ENCODE peak calls at places on chromosomes 2 and 18, in four cellular contexts. T is adrenal gland, F is fibroblast of mammary gland, H is OCI-LY7. R is an unnamed sample.

GRCh38 chr18:22267697-22268096 is 98.3 kb downstream of the GATA6 start:
- DNase-seq in H (no peak), F (peak; percentile 38), T (peak; percentile 76), R (no peak)

GRCh38 chr2:83051538-83052192 is 1407.4 kb downstream of the SUCLG1 start:
- DNase-seq in F (no peak), T (peak; percentile 68), H (no peak), R (no peak)

GRCh38 chr2:8455236-8456148 is 226.4 kb upstream of the ID2 start:
- DNase-seq in F (no peak), T (no peak), H (no peak), R (no peak)

GRCh38 chr2:84231474-84231873 is 227.6 kb downstream of the SUCLG1 start:
- DNase-seq in F (no peak), H (no peak), T (no peak), R (no peak)

GRCh38 chr2:162795312-162795711 is 43.3 kb downstream of the KCNH7 start:
- DNase-seq in T (peak; percentile 16), F (no peak), H (no peak), R (no peak)

GRCh38 chr2:183124222-183124956 is at the start of gene NUP35:
- DNase-seq in F (peak; percentile 89), T (peak; percentile 91), H (peak; percentile 95), R (peak; percentile 71)

GRCh38 chr18:56003651-56004050 is 415.7 kb upstream of the TCF4 start:
- DNase-seq in F (no peak), H (no peak), T (no peak), R (no peak)

GRCh38 chr2:120972286-120972685 is 236.6 kb downstream of the GLI2 start:
- DNase-seq in F (no peak), H (no peak), T (no peak), R (no peak)

GRCh38 chr2:174442546-174443510 is 44.0 kb downstream of the GPR155 start:
- DNase-seq in F (peak; percentile 74), T (peak; percentile 31), H (peak; percentile 6), R (no peak)

GRCh38 chr2:86335865-86336321 is 1.5 kb downstream of the REEP1 start:
- DNase-seq in T (no peak), F (no peak), H (no peak), R (no peak)

GRCh38 chr2:120599656-120600055 is 136.0 kb upstream of the GLI2 start:
- DNase-seq in T (no peak), H (no peak), F (no peak), R (no peak)

GRCh38 chr2:238863231-238863630 is 15.3 kb downstream of the TWIST2 start:
- DNase-seq in H (no peak), T (no peak), F (no peak), R (no peak)

GRCh38 chr2:174846941-174847938 is 83.0 kb upstream of the CHRNA1 start:
- DNase-seq in F (peak; percentile 96), H (no peak), T (peak; percentile 30), R (no peak)

GRCh38 chr2:24409700-24410556 is 49.6 kb upstream of the ITSN2 start:
- DNase-seq in H (peak; percentile 76), F (peak; percentile 73), T (peak; percentile 57), R (peak; percentile 78)

GRCh38 chr2:173555833-173556232 is 201.2 kb downstream of the CDCA7 start:
- DNase-seq in T (no peak), F (no peak), H (no peak), R (no peak)

GRCh38 chr2:42105330-42106256 is 57.8 kb downstream of the PKDCC start:
- DNase-seq in T (peak; percentile 52), F (no peak), H (peak; percentile 86), R (peak; percentile 59)

GRCh38 chr2:58336416-58336815 is 95.3 kb upstream of the FANCL start:
- DNase-seq in H (no peak), F (no peak), T (no peak), R (no peak)

GRCh38 chr2:151661625-151662024 is 72.7 kb downstream of the NEB start:
- DNase-seq in F (no peak), H (no peak), T (no peak), R (no peak)

GRCh38 chr2:241788572-241788971 is 11.9 kb downstream of the GAL3ST2 start:
- DNase-seq in F (no peak), T (no peak), H (peak; percentile 23), R (peak; percentile 50)

GRCh38 chr18:41466436-41467160 is 488.4 kb upstream of the PIK3C3 start:
- DNase-seq in F (no peak), H (no peak), T (no peak), R (no peak)

GRCh38 chr2:228135300-228135699 is 46.2 kb downstream of the SPHKAP start:
- DNase-seq in F (no peak), H (no peak), T (no peak), R (no peak)

GRCh38 chr2:98568161-98568956 is 40.0 kb downstream of the COA5 start:
- DNase-seq in H (no peak), T (no peak), F (peak; percentile 18), R (no peak)

GRCh38 chr2:96960271-96960955 is 26.0 kb downstream of the FAM178B start:
- DNase-seq in F (peak; percentile 74), H (peak; percentile 83), T (peak; percentile 92), R (peak; percentile 85)

GRCh38 chr2:74267068-74267467 is 68.7 kb downstream of the MTHFD2 start:
- DNase-seq in F (no peak), T (no peak), H (peak; percentile 68), R (peak; percentile 59)

GRCh38 chr2:181456660-181457120 is 496 bp upstream of the ITGA4 start:
- DNase-seq in H (peak; percentile 95), F (peak; percentile 33), T (peak; percentile 48), R (peak; percentile 49)

GRCh38 chr2:172106128-172106961 is 3.6 kb upstream of the DLX2 start:
- DNase-seq in F (peak; percentile 35), H (no peak), T (no peak), R (peak; percentile 64)

GRCh38 chr2:152071077-152071476 is 27.8 kb downstream of the CACNB4 start:
- DNase-seq in T (no peak), H (no peak), F (no peak), R (peak; percentile 62)

GRCh38 chr2:110101911-110102774 is 13.5 kb downstream of the MALL start:
- DNase-seq in H (no peak), F (peak; percentile 62), T (no peak), R (no peak)

GRCh38 chr2:223530811-223531210 is 71.3 kb downstream of the SCG2 start:
- DNase-seq in F (no peak), T (no peak), H (no peak), R (no peak)

GRCh38 chr2:181741756-181742155 is 61.4 kb upstream of the NEUROD1 start:
- DNase-seq in H (no peak), F (peak; percentile 58), T (no peak), R (no peak)

GRCh38 chr2:112818094-112818902 is 18.3 kb downstream of the IL1B start:
- DNase-seq in T (peak; percentile 13), H (no peak), F (no peak), R (no peak)

GRCh38 chr2:237281900-237282306 is 132.1 kb downstream of the COL6A3 start:
- DNase-seq in T (no peak), F (peak; percentile 98), H (no peak), R (no peak)

GRCh38 chr2:98880266-98881152 is 55.5 kb downstream of the CRACDL start:
- DNase-seq in F (no peak), T (no peak), H (peak; percentile 14), R (no peak)

GRCh38 chr2:122191331-122191730 is 435.9 kb downstream of the TSN start:
- DNase-seq in H (peak; percentile 7), F (peak; percentile 11), T (no peak), R (peak; percentile 41)

GRCh38 chr2:128714861-128715312 is 396.2 kb upstream of the HS6ST1 start:
- DNase-seq in H (peak; percentile 36), T (no peak), F (no peak), R (no peak)

GRCh38 chr18:11733031-11733430 is 44.0 kb downstream of the GNAL start:
- DNase-seq in T (peak; percentile 76), H (peak; percentile 71), F (peak; percentile 59), R (peak; percentile 79)

GRCh38 chr18:77144451-77145118 is 12.0 kb upstream of the MBP start:
- DNase-seq in H (no peak), T (no peak), F (no peak), R (no peak)

GRCh38 chr18:10437837-10438236 is 16.6 kb upstream of the APCDD1 start:
- DNase-seq in H (no peak), F (no peak), T (peak; percentile 16), R (no peak)
- TF ChIP-seq CTCF in H (no peak), F (no peak), T (no peak), R (no peak)

GRCh38 chr2:208254871-208255556 is at the start of gene IDH1:
- DNase-seq in F (peak; percentile 90), T (peak; percentile 99), H (peak; percentile 91), R (peak; percentile 93)
- TF ChIP-seq CTCF in F (peak; percentile 35), T (peak; percentile 53), H (peak; percentile 81), R (peak; percentile 64)

DNA sequence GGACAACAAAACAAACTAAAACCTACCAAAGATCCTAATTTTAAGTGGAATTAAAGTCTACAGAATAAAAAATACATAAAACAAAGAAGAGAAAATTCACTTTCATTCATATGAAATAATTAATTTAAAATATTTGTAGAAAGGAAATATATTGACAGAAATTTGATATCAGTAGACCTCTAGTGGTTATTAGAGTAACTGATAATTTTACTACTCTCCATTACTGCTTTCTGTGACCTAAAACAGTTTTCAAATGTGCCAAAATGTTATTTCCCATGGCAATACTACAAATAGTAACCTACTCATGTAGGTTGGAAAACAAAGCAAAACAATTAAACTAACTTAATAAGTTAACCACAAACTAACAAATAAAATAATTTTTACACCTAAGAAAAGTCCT is 147.1 kb downstream of the NOL4 start:
- DNase-seq in T (no peak), F (no peak), H (no peak), R (no peak)
- TF ChIP-seq CTCF in T (no peak), F (peak; percentile 16), H (peak; percentile 61), R (no peak)

GRCh38 chr2:131151398-131151797 is 46.3 kb downstream of the PLEKHB2 start:
- DNase-seq in F (no peak), H (no peak), T (no peak), R (no peak)

GRCh38 chr2:131146749-131147148 is 41.6 kb downstream of the PLEKHB2 start:
- DNase-seq in T (no peak), H (no peak), F (no peak), R (no peak)

GRCh38 chr2:131145040-131145439 is 39.9 kb downstream of the PLEKHB2 start:
- DNase-seq in H (peak; percentile 79), F (no peak), T (no peak), R (no peak)

GRCh38 chr2:131146255-131146654 is 41.1 kb downstream of the PLEKHB2 start:
- DNase-seq in H (peak; percentile 11), F (no peak), T (no peak), R (no peak)

DNA sequence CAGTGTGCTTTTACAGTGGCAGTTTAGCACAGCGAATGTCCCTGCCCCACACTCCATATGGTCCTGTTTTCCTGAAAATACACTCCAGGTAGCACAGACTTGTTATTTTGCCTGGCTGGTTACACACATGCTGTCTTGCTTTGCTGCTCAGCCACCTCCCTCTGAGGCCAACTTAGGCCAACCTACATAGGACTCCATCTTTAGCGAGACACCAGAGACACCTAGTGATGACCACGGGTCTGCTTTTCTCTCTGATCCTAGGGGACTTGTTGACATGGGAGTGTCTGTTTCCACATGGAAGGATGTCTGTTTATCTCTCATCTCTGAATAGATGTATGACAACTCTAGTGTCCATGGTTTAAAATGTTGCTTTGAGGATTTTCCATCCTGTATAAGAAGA is 43.3 kb downstream of the PLEKHB2 start:
- DNase-seq in F (no peak), T (peak; percentile 18), H (no peak), R (no peak)
- TF ChIP-seq CTCF in F (no peak), T (no peak), H (peak; percentile 10), R (no peak)